ENCODE peak calls at places on chromosomes 1 and 21, in eight cellular contexts. H, M, D, F, Q, R, N and K are unnamed samples.
A peak's percentile ranks its signal among the peaks of the same experiment; 100 is the strongest.

GRCh38 chr1:114278911-114279310 is 125.2 kb upstream of the SYT6 start:
- DNase-seq in H (no peak), M (no peak), D (no peak), F (no peak), Q (no peak), R (no peak), N (no peak), K (no peak)

GRCh38 chr1:201500670-201501120 is 6.2 kb downstream of the CSRP1 start:
- DNase-seq in H (no peak), M (no peak), D (no peak), F (peak; percentile 46), Q (no peak), R (peak; percentile 48), N (no peak), K (no peak)

GRCh38 chr1:33860671-33861070 is 3.2 kb upstream of the HMGB4 start:
- DNase-seq in H (no peak), M (no peak), D (no peak), F (no peak), Q (no peak), R (no peak), N (no peak), K (no peak)

GRCh38 chr1:54950361-54951163 is 29.9 kb upstream of the TMEM61 start:
- DNase-seq in H (peak; percentile 84), M (peak; percentile 22), D (peak; percentile 93), F (peak; percentile 81), Q (no peak), R (peak; percentile 93), N (peak; percentile 80), K (peak; percentile 63)

GRCh38 chr1:93692451-93692861 is 10.8 kb upstream of the BCAR3 start:
- DNase-seq in H (no peak), M (no peak), D (no peak), F (no peak), Q (no peak), R (no peak), N (no peak), K (no peak)

GRCh38 chr1:113891631-113892220 is 4.3 kb upstream of the BCL2L15 start:
- DNase-seq in H (no peak), M (no peak), D (no peak), F (no peak), Q (no peak), R (no peak), N (no peak), K (no peak)

GRCh38 chr1:116496380-116496779 is 74.4 kb downstream of the CD58 start:
- DNase-seq in H (no peak), M (no peak), D (peak; percentile 52), F (no peak), Q (no peak), R (peak; percentile 79), N (peak; percentile 73), K (no peak)

GRCh38 chr1:16231331-16232315 is 5.4 kb downstream of the CPLANE2 start:
- DNase-seq in H (no peak), M (no peak), D (no peak), F (no peak), Q (no peak), R (no peak), N (peak; percentile 47), K (no peak)

GRCh38 chr1:208068441-208068840 is 157.5 kb upstream of the CD34 start:
- DNase-seq in H (no peak), M (no peak), D (no peak), F (no peak), Q (no peak), R (no peak), N (no peak), K (no peak)

GRCh38 chr1:62285984-62286481 is 33.2 kb downstream of the KANK4 start:
- DNase-seq in H (peak; percentile 46), M (no peak), D (no peak), F (peak; percentile 60), Q (no peak), R (no peak), N (no peak), K (no peak)

GRCh38 chr1:96474985-96475743 is 246.4 kb upstream of the PTBP2 start:
- DNase-seq in H (peak; percentile 58), M (no peak), D (no peak), F (no peak), Q (no peak), R (no peak), N (no peak), K (no peak)

GRCh38 chr1:151570819-151571218 is 30.7 kb downstream of the TUFT1 start:
- DNase-seq in H (no peak), M (no peak), D (no peak), F (no peak), Q (no peak), R (no peak), N (no peak), K (no peak)

GRCh38 chr21:44896561-44897286 is 23.2 kb upstream of the PTTG1IP start:
- DNase-seq in H (no peak), M (no peak), D (no peak), F (no peak), Q (no peak), R (no peak), N (no peak), K (no peak)

GRCh38 chr1:160789702-160790611 is 6.0 kb upstream of the LY9 start:
- DNase-seq in H (no peak), M (no peak), D (no peak), F (no peak), Q (no peak), R (no peak), N (no peak), K (peak; percentile 67)

GRCh38 chr1:19400189-19400588 is 85.2 kb downstream of the CAPZB start:
- DNase-seq in H (no peak), M (no peak), D (peak; percentile 18), F (no peak), Q (no peak), R (peak; percentile 89), N (no peak), K (no peak)

GRCh38 chr1:19349999-19350398 is 37.9 kb downstream of the SLC66A1 start:
- DNase-seq in H (no peak), M (no peak), D (no peak), F (no peak), Q (no peak), R (no peak), N (no peak), K (no peak)

GRCh38 chr1:203632941-203633340 is 6.3 kb downstream of the ATP2B4 start:
- DNase-seq in H (no peak), M (no peak), D (no peak), F (no peak), Q (no peak), R (no peak), N (no peak), K (no peak)

GRCh38 chr1:203629509-203630082 is 3.0 kb downstream of the ATP2B4 start:
- DNase-seq in H (peak; percentile 71), M (peak; percentile 62), D (peak; percentile 63), F (peak; percentile 80), Q (peak; percentile 91), R (peak; percentile 49), N (peak; percentile 82), K (peak; percentile 34)

GRCh38 chr1:203630697-203631096 is 4.1 kb downstream of the ATP2B4 start:
- DNase-seq in H (no peak), M (no peak), D (no peak), F (no peak), Q (no peak), R (no peak), N (no peak), K (no peak)

GRCh38 chr1:203631349-203631748 is 4.7 kb downstream of the ATP2B4 start:
- DNase-seq in H (no peak), M (no peak), D (no peak), F (no peak), Q (no peak), R (no peak), N (no peak), K (no peak)

GRCh38 chr1:203631946-203632345 is 5.3 kb downstream of the ATP2B4 start:
- DNase-seq in H (no peak), M (no peak), D (no peak), F (no peak), Q (no peak), R (no peak), N (no peak), K (no peak)
- TF ChIP-seq CTCF in H (no peak), M (no peak), D (no peak), F (no peak), Q (no peak), R (no peak), N (no peak), K (no peak)

DNA sequence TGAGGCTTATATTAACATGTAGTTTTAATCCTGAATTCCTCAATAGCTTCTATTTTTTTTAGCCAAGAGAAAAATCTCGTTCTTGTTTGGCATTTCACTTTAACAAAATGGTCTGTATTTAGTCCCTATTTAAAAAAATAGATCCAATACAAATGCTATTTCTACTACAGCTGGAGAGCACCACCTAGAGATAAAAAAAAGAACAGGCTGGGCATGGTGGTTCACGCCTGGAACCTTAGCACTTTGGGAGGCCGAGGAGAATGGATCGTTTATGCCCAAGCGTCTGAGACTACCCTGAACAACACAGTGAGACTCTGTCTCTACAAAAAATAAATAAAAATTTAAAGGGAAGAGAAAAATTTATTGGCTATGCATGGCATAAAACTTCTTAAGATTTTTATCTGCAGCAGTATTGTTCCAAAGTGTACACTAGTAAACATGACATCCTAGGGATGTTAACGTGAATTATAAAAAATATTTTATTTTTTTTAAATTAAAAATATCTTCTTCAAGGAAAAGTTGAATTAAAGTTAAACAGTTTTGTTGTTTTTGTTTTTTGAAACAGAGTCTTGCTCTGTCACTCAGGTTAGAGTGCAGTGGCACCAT is 4.4 kb downstream of the ST7L start:
- DNase-seq in H (no peak), M (no peak), D (peak; percentile 82), F (peak; percentile 43), Q (no peak), R (peak; percentile 56), N (no peak), K (no peak)
- TF ChIP-seq CTCF in H (no peak), M (peak; percentile 60), D (peak; percentile 85), F (peak; percentile 67), Q (peak; percentile 7), R (peak; percentile 73), N (peak; percentile 21), K (peak; percentile 18)

GRCh38 chr1:205749094-205749825 is 722 bp downstream of the NUCKS1 start:
- DNase-seq in H (peak; percentile 97), M (peak; percentile 95), D (peak; percentile 98), F (peak; percentile 98), Q (peak; percentile 96), R (peak; percentile 95), N (peak; percentile 96), K (peak; percentile 98)

GRCh38 chr1:205750683-205751651 is 985 bp upstream of the NUCKS1 start:
- DNase-seq in H (peak; percentile 26), M (no peak), D (no peak), F (peak; percentile 10), Q (no peak), R (no peak), N (no peak), K (no peak)

GRCh38 chr1:205748398-205749093 is 1.4 kb downstream of the NUCKS1 start:
- DNase-seq in H (no peak), M (no peak), D (peak; percentile 87), F (peak; percentile 64), Q (no peak), R (peak; percentile 84), N (no peak), K (peak; percentile 18)

GRCh38 chr1:205746757-205747412 is 3.1 kb downstream of the NUCKS1 start:
- DNase-seq in H (no peak), M (no peak), D (peak; percentile 14), F (no peak), Q (no peak), R (peak; percentile 4), N (no peak), K (no peak)

GRCh38 chr1:205749826-205750682 is at the start of gene NUCKS1:
- DNase-seq in H (peak; percentile 99), M (peak; percentile 95), D (peak; percentile 100), F (peak; percentile 99), Q (peak; percentile 99), R (peak; percentile 100), N (peak; percentile 99), K (peak; percentile 91)
- TF ChIP-seq CTCF in H (no peak), M (no peak), D (peak; percentile 53), F (peak; percentile 25), Q (no peak), R (peak; percentile 1), N (peak; percentile 23), K (no peak)

GRCh38 chr1:14951766-14952165 is 201.8 kb upstream of the TMEM51 start:
- DNase-seq in H (no peak), M (no peak), D (no peak), F (no peak), Q (no peak), R (no peak), N (no peak), K (no peak)
- TF ChIP-seq CTCF in H (no peak), M (no peak), D (no peak), F (no peak), Q (no peak), R (no peak), N (no peak), K (no peak)